ENCODE peak calls at places on chromosomes 6 and 20, in five cellular contexts. F is stimulated activated CD4-positive, alpha-beta T cell treated with anti-CD3 and anti-CD28 coated beads, Interleukin-1b, Interleukin-23, amount 100 ng/mL, for 48 hours; Q is left ventricle myocardium inferior; H is ureter; A is KBM-7. T is an unnamed sample.

GRCh38 chr20:8515810-8516435 is 383.9 kb downstream of the PLCB1 start:
- DNase-seq in Q (no peak), F (no peak), H (no peak), A (no peak), T (no peak)

GRCh38 chr6:165823609-165824326 is 160.7 kb upstream of the PDE10A start:
- DNase-seq in F (no peak), A (no peak), Q (no peak), H (no peak), T (no peak)

GRCh38 chr6:7151381-7151780 is 43.6 kb downstream of the RREB1 start:
- DNase-seq in A (no peak), Q (no peak), H (no peak), F (no peak), T (no peak)

GRCh38 chr6:90005048-90005827 is 111.0 kb downstream of the GJA10 start:
- DNase-seq in A (no peak), Q (no peak), H (no peak), F (no peak), T (no peak)

GRCh38 chr20:2108498-2108897 is 6.9 kb downstream of the STK35 start:
- DNase-seq in H (no peak), F (no peak), A (no peak), Q (no peak), T (no peak)

GRCh38 chr6:43972915-43973304 is 154.3 kb downstream of the MRPL14 start:
- DNase-seq in H (peak), A (no peak), Q (peak), F (no peak), T (peak)

GRCh38 chr6:97668716-97669115 is 385.7 kb upstream of the MMS22L start:
- DNase-seq in Q (no peak), F (no peak), A (no peak), H (no peak), T (peak)

GRCh38 chr6:157272866-157273755 is 50.2 kb downstream of the TMEM242 start:
- DNase-seq in F (peak), A (peak), Q (no peak), H (no peak), T (no peak)

GRCh38 chr20:62668441-62669027 is 26.2 kb downstream of the SLCO4A1 start:
- DNase-seq in H (peak), F (no peak), Q (peak), A (peak), T (peak)

GRCh38 chr6:90078513-90079289 is 184.4 kb downstream of the GJA10 start:
- DNase-seq in H (no peak), Q (no peak), A (no peak), F (peak), T (no peak)

GRCh38 chr6:128112494-128112893 is 211.6 kb upstream of the THEMIS start:
- DNase-seq in A (no peak), Q (no peak), F (no peak), H (no peak), T (no peak)

GRCh38 chr20:10414982-10415650 is 18.9 kb downstream of the MKKS start:
- DNase-seq in F (no peak), A (no peak), Q (no peak), H (no peak), T (no peak)

T was measured in Right ventricle myocardium superior.